ENCODE peak calls at places on chromosomes 13 and 19, in eight cellular contexts. T, F, W, D, G, S, N and M are unnamed samples.

GRCh38 chr19:47514869-47515588 is at the start of gene NAPA:
- DNase-seq in T (peak; percentile 100), F (peak; percentile 100), W (peak; percentile 100), D (peak; percentile 100), G (peak; percentile 100), S (peak; percentile 100), N (peak; percentile 100), M (peak; percentile 99)

GRCh38 chr13:48826039-48826438 is 149.7 kb upstream of the FNDC3A start:
- DNase-seq in T (no peak), F (no peak), W (no peak), D (no peak), G (no peak), S (no peak), N (no peak), M (no peak)

GRCh38 chr13:23748591-23748990 is 140.6 kb downstream of the MIPEP start:
- DNase-seq in T (no peak), F (no peak), W (no peak), D (no peak), G (no peak), S (no peak), N (no peak), M (no peak)

GRCh38 chr19:408441-409005 is 424 bp downstream of the C2CD4C start:
- DNase-seq in T (no peak), F (no peak), W (no peak), D (peak; percentile 80), G (no peak), S (no peak), N (no peak), M (no peak)

GRCh38 chr13:33933810-33934209 is 115.9 kb downstream of the RFC3 start:
- DNase-seq in T (no peak), F (no peak), W (no peak), D (no peak), G (no peak), S (no peak), N (no peak), M (no peak)

GRCh38 chr19:13817615-13818371 is 22.6 kb downstream of the ZSWIM4 start:
- DNase-seq in T (no peak), F (no peak), W (no peak), D (peak; percentile 89), G (peak; percentile 84), S (no peak), N (no peak), M (no peak)

GRCh38 chr13:108877300-108877699 is 247.9 kb downstream of the MYO16 start:
- DNase-seq in T (no peak), F (no peak), W (peak; percentile 25), D (no peak), G (no peak), S (no peak), N (no peak), M (no peak)

GRCh38 chr19:10352764-10353671 is 13.6 kb upstream of the ICAM3 start:
- DNase-seq in T (no peak), F (no peak), W (no peak), D (peak; percentile 80), G (no peak), S (no peak), N (no peak), M (no peak)